ENCODE peak calls at places on chromosomes 3 and 15, in six cellular contexts. One of them, this sample, is unnamed.

GRCh38 chr3:79297242-79297641 is 470.6 kb downstream of the ROBO1 start:
- DNase-seq in HEK293T: peak
- DNase-seq in ascending aorta: no peak
- DNase-seq in 8988T: no peak
- DNase-seq in mucosa of descending colon: no peak
- DNase-seq in ovary: no peak
- DNase-seq in this sample: no peak

GRCh38 chr3:185631108-185631507 is 45.0 kb downstream of the SENP2 start:
- DNase-seq in HEK293T: no peak
- DNase-seq in ascending aorta: no peak
- DNase-seq in 8988T: no peak
- DNase-seq in mucosa of descending colon: no peak
- DNase-seq in ovary: no peak
- DNase-seq in this sample: no peak

GRCh38 chr3:183038764-183039163 is 58.4 kb upstream of the DCUN1D1 start:
- DNase-seq in HEK293T: no peak
- DNase-seq in ascending aorta: no peak
- DNase-seq in 8988T: no peak
- DNase-seq in mucosa of descending colon: peak
- DNase-seq in ovary: peak
- DNase-seq in this sample: no peak

GRCh38 chr3:181782306-181782924 is 70.7 kb downstream of the SOX2 start:
- DNase-seq in HEK293T: no peak
- DNase-seq in ascending aorta: no peak
- DNase-seq in 8988T: peak
- DNase-seq in mucosa of descending colon: no peak
- DNase-seq in ovary: no peak
- DNase-seq in this sample: no peak

GRCh38 chr3:156388469-156389150 is 166.3 kb downstream of the SSR3 start:
- DNase-seq in HEK293T: no peak
- DNase-seq in ascending aorta: no peak
- DNase-seq in 8988T: no peak
- DNase-seq in mucosa of descending colon: no peak
- DNase-seq in ovary: no peak
- DNase-seq in this sample: no peak

GRCh38 chr3:13480340-13481318 is 523 bp downstream of the HDAC11 start:
- DNase-seq in HEK293T: no peak
- DNase-seq in ascending aorta: peak
- DNase-seq in 8988T: no peak
- DNase-seq in mucosa of descending colon: peak
- DNase-seq in ovary: peak
- DNase-seq in this sample: no peak

GRCh38 chr3:126846316-126846715 is 136.6 kb upstream of the PLXNA1 start:
- DNase-seq in HEK293T: no peak
- DNase-seq in ascending aorta: no peak
- DNase-seq in 8988T: no peak
- DNase-seq in mucosa of descending colon: no peak
- DNase-seq in ovary: no peak
- DNase-seq in this sample: no peak

GRCh38 chr15:35062164-35063099 is 22.7 kb downstream of the NANOGP8 start:
- DNase-seq in HEK293T: no peak
- DNase-seq in ascending aorta: no peak
- DNase-seq in 8988T: no peak
- DNase-seq in mucosa of descending colon: no peak
- DNase-seq in ovary: no peak
- DNase-seq in this sample: no peak

GRCh38 chr3:107271787-107272387 is 105.4 kb upstream of the CCDC54 start:
- DNase-seq in HEK293T: peak
- DNase-seq in ascending aorta: no peak
- DNase-seq in 8988T: no peak
- DNase-seq in mucosa of descending colon: no peak
- DNase-seq in ovary: no peak
- DNase-seq in this sample: no peak

GRCh38 chr3:197234947-197235914 is 63.2 kb downstream of the DLG1 start:
- DNase-seq in HEK293T: no peak
- DNase-seq in ascending aorta: no peak
- DNase-seq in 8988T: no peak
- DNase-seq in mucosa of descending colon: peak
- DNase-seq in ovary: no peak
- DNase-seq in this sample: no peak

GRCh38 chr3:27166888-27167287 is 202.3 kb downstream of the NEK10 start:
- DNase-seq in HEK293T: no peak
- DNase-seq in ascending aorta: no peak
- DNase-seq in 8988T: no peak
- DNase-seq in mucosa of descending colon: no peak
- DNase-seq in ovary: no peak
- DNase-seq in this sample: no peak

GRCh38 chr3:48402281-48402732 is 27.6 kb downstream of the PLXNB1 start:
- DNase-seq in HEK293T: no peak
- DNase-seq in ascending aorta: peak
- DNase-seq in 8988T: peak
- DNase-seq in mucosa of descending colon: peak
- DNase-seq in ovary: peak
- DNase-seq in this sample: peak

GRCh38 chr3:25897019-25897418 is 107.1 kb downstream of the OXSM start:
- DNase-seq in HEK293T: peak
- DNase-seq in ascending aorta: no peak
- DNase-seq in 8988T: peak
- DNase-seq in mucosa of descending colon: peak
- DNase-seq in ovary: no peak
- DNase-seq in this sample: no peak

GRCh38 chr3:70856414-70857162 is 544.1 kb upstream of the MDFIC2 start:
- DNase-seq in HEK293T: no peak
- DNase-seq in ascending aorta: no peak
- DNase-seq in 8988T: no peak
- DNase-seq in mucosa of descending colon: no peak
- DNase-seq in ovary: no peak
- DNase-seq in this sample: no peak

GRCh38 chr3:158465074-158465473 is 105.9 kb upstream of the MLF1 start:
- DNase-seq in HEK293T: no peak
- DNase-seq in ascending aorta: no peak
- DNase-seq in 8988T: no peak
- DNase-seq in mucosa of descending colon: peak
- DNase-seq in ovary: no peak
- DNase-seq in this sample: no peak

GRCh38 chr3:47204875-47205274 is 41.0 kb upstream of the SETD2 start:
- DNase-seq in HEK293T: no peak
- DNase-seq in ascending aorta: no peak
- DNase-seq in 8988T: no peak
- DNase-seq in mucosa of descending colon: no peak
- DNase-seq in ovary: no peak
- DNase-seq in this sample: no peak

GRCh38 chr15:66840615-66841014 is 138.6 kb downstream of the SMAD6 start:
- DNase-seq in HEK293T: no peak
- DNase-seq in ascending aorta: no peak
- DNase-seq in 8988T: no peak
- DNase-seq in mucosa of descending colon: no peak
- DNase-seq in ovary: no peak
- DNase-seq in this sample: no peak